ENCODE peak calls at places on chromosome 7, in nine cellular contexts. Q is heart left ventricle; J is HT-29; Y is posterior vena cava; T is cardiac fibroblast; U is Peyer's patch; A is activated T-cell treated with anti-CD3 and anti-CD28 coated beads, Interleukin-2, amount 50 U/mL, for 72 hours; F is CD8-positive, alpha-beta T cell; H is stimulated activated CD8-positive, alpha-beta memory T cell treated with anti-CD3 and anti-CD28 coated beads, Interleukin-15, amount 100 ng/mL, for 48 hours. B is an unnamed sample.

GRCh38 chr7:106050002-106050742 is 61.9 kb downstream of the SYPL1 start:
- DNase-seq in T (peak; percentile 65), H (no peak), U (no peak), J (peak; percentile 36), Q (no peak), Y (peak; percentile 84), F (no peak), A (no peak), B (peak; percentile 33)

GRCh38 chr7:116911799-116912198 is 41.5 kb upstream of the ST7 start:
- DNase-seq in J (no peak), F (no peak), U (no peak), Y (no peak), T (no peak), H (no peak), A (no peak), Q (no peak), B (no peak)

GRCh38 chr7:13560441-13560840 is 429.0 kb downstream of the ETV1 start:
- DNase-seq in A (no peak), U (no peak), H (no peak), Y (no peak), F (no peak), T (peak; percentile 83), Q (no peak), J (no peak), B (peak; percentile 6)

GRCh38 chr7:151858456-151858855 is 18.5 kb downstream of the PRKAG2 start:
- DNase-seq in U (no peak), T (no peak), J (no peak), Y (peak; percentile 78), Q (no peak), F (no peak), H (no peak), A (no peak), B (no peak)

GRCh38 chr7:68205826-68206225 is 1209.2 kb downstream of the TYW1 start:
- DNase-seq in J (no peak), U (no peak), T (no peak), Q (no peak), A (no peak), H (no peak), Y (no peak), F (no peak), B (peak; percentile 51)

GRCh38 chr7:135447783-135448182 is 62.1 kb downstream of the CNOT4 start:
- DNase-seq in T (no peak), U (no peak), F (no peak), J (no peak), A (no peak), Q (no peak), H (no peak), Y (no peak), B (no peak)

GRCh38 chr7:28626629-28627262 is 214.4 kb downstream of the CREB5 start:
- DNase-seq in T (peak; percentile 61), Q (no peak), J (peak; percentile 68), U (no peak), Y (no peak), F (no peak), H (peak; percentile 2), A (peak; percentile 10), B (peak; percentile 34)

GRCh38 chr7:107029061-107029763 is 15.3 kb upstream of the PRKAR2B start:
- DNase-seq in J (no peak), U (no peak), T (peak; percentile 35), A (no peak), F (no peak), Q (no peak), Y (no peak), H (no peak), B (peak; percentile 29)

GRCh38 chr7:894927-895450 is 18.6 kb downstream of the GET4 start:
- DNase-seq in U (no peak), Q (no peak), H (no peak), T (no peak), Y (no peak), A (no peak), J (no peak), F (no peak), B (no peak)

GRCh38 chr7:13800694-13801448 is 188.6 kb downstream of the ETV1 start:
- DNase-seq in F (no peak), J (no peak), Q (no peak), U (no peak), Y (no peak), H (no peak), A (no peak), T (peak; percentile 98), B (peak; percentile 84)

GRCh38 chr7:135728136-135728669 is at the start of gene SLC13A4:
- DNase-seq in Y (no peak), F (no peak), J (no peak), Q (no peak), A (no peak), H (no peak), U (no peak), T (no peak), B (no peak)

GRCh38 chr7:50679218-50680007 is 103.3 kb downstream of the GRB10 start:
- DNase-seq in Q (no peak), Y (no peak), J (peak; percentile 70), H (no peak), A (no peak), T (peak; percentile 69), F (no peak), U (no peak), B (peak; percentile 70)

GRCh38 chr7:84123903-84124573 is 70.6 kb downstream of the SEMA3A start:
- DNase-seq in T (no peak), H (no peak), Q (no peak), U (no peak), Y (no peak), F (no peak), J (peak; percentile 61), A (no peak), B (peak; percentile 84)

GRCh38 chr7:70694357-70694908 is 437.5 kb upstream of the GALNT17 start:
- DNase-seq in H (no peak), J (peak; percentile 19), Y (no peak), U (peak; percentile 76), A (peak; percentile 23), T (peak; percentile 35), Q (peak; percentile 46), F (peak; percentile 57), B (peak; percentile 48)

GRCh38 chr7:29207469-29207868 is 12.9 kb downstream of the CHN2 start:
- DNase-seq in U (no peak), Y (no peak), T (peak; percentile 5), F (no peak), H (no peak), Q (no peak), J (peak; percentile 48), A (no peak), B (peak; percentile 4)

GRCh38 chr7:73742753-73743641 is 4.4 kb upstream of the ABHD11 start:
- DNase-seq in F (no peak), T (no peak), Y (peak; percentile 85), A (no peak), U (peak; percentile 98), Q (no peak), H (no peak), J (peak; percentile 100), B (peak; percentile 70)

GRCh38 chr7:55657654-55658053 is 85.4 kb upstream of the VOPP1 start:
- DNase-seq in A (no peak), U (no peak), F (no peak), Q (no peak), J (no peak), Y (no peak), H (no peak), T (no peak), B (no peak)

GRCh38 chr7:3790803-3791202 is 489.8 kb downstream of the SDK1 start:
- DNase-seq in F (no peak), T (no peak), Q (no peak), J (no peak), A (no peak), H (no peak), U (no peak), Y (no peak), B (no peak)

GRCh38 chr7:82229164-82229563 is 214.4 kb downstream of the CACNA2D1 start:
- DNase-seq in A (no peak), H (no peak), J (no peak), Y (no peak), F (no peak), Q (no peak), T (no peak), U (no peak), B (no peak)

GRCh38 chr7:24660541-24660940 is 87.3 kb downstream of the PALS2 start:
- DNase-seq in A (no peak), U (no peak), H (no peak), J (no peak), F (no peak), Y (no peak), T (peak; percentile 67), Q (no peak), B (no peak)

GRCh38 chr7:92925876-92926696 is 89.7 kb upstream of the CDK6 start:
- DNase-seq in F (no peak), T (no peak), U (no peak), J (no peak), H (no peak), A (no peak), Q (no peak), Y (no peak), B (no peak)

GRCh38 chr7:17680943-17681351 is 259.3 kb downstream of the SNX13 start:
- DNase-seq in J (peak; percentile 49), A (no peak), T (peak; percentile 82), U (no peak), H (no peak), Y (no peak), Q (no peak), F (no peak), B (peak; percentile 64)

GRCh38 chr7:81478664-81479063 is 291.2 kb downstream of the HGF start:
- DNase-seq in H (no peak), Q (no peak), T (no peak), A (no peak), J (peak; percentile 89), F (no peak), Y (no peak), U (peak; percentile 53), B (peak; percentile 35)

B was measured in M059J.